ENCODE peak calls at places on chromosome 12, in six cellular contexts. One of them, this sample, is unnamed.

GRCh38 chr12:96425321-96425720 is 25.1 kb upstream of the CDK17 start:
- DNase-seq in HCT116: no peak
- DNase-seq in fibroblast of lung: peak; percentile 95
- DNase-seq in omental fat pad: no peak
- DNase-seq in GM12865: peak; percentile 61
- DNase-seq in activated CD8-positive, alpha-beta T cell treated with anti-CD3 and anti-CD28 coated beads for 36 hours: peak; percentile 70
- DNase-seq in this sample: no peak

GRCh38 chr12:54041097-54041690 is 8.3 kb downstream of the HOXC5 start:
- DNase-seq in omental fat pad: no peak
- DNase-seq in fibroblast of lung: no peak
- DNase-seq in activated CD8-positive, alpha-beta T cell treated with anti-CD3 and anti-CD28 coated beads for 36 hours: no peak
- DNase-seq in HCT116: no peak
- DNase-seq in GM12865: no peak
- DNase-seq in this sample: no peak

GRCh38 chr12:57099062-57099714 is 10.3 kb downstream of the NAB2 start:
- DNase-seq in GM12865: no peak
- DNase-seq in omental fat pad: no peak
- DNase-seq in HCT116: no peak
- DNase-seq in fibroblast of lung: no peak
- DNase-seq in activated CD8-positive, alpha-beta T cell treated with anti-CD3 and anti-CD28 coated beads for 36 hours: no peak
- DNase-seq in this sample: no peak

GRCh38 chr12:90829044-90829443 is 125.9 kb downstream of the CCER1 start:
- DNase-seq in omental fat pad: no peak
- DNase-seq in activated CD8-positive, alpha-beta T cell treated with anti-CD3 and anti-CD28 coated beads for 36 hours: no peak
- DNase-seq in GM12865: no peak
- DNase-seq in HCT116: no peak
- DNase-seq in fibroblast of lung: no peak
- DNase-seq in this sample: no peak

GRCh38 chr12:52050116-52050770 is 999 bp upstream of the NR4A1 start:
- DNase-seq in HCT116: no peak
- DNase-seq in fibroblast of lung: no peak
- DNase-seq in omental fat pad: no peak
- DNase-seq in GM12865: peak; percentile 30
- DNase-seq in activated CD8-positive, alpha-beta T cell treated with anti-CD3 and anti-CD28 coated beads for 36 hours: no peak
- DNase-seq in this sample: no peak

GRCh38 chr12:59055204-59055839 is 135.0 kb upstream of the LRIG3 start:
- DNase-seq in GM12865: peak; percentile 37
- DNase-seq in omental fat pad: no peak
- DNase-seq in HCT116: peak; percentile 78
- DNase-seq in fibroblast of lung: peak; percentile 79
- DNase-seq in activated CD8-positive, alpha-beta T cell treated with anti-CD3 and anti-CD28 coated beads for 36 hours: no peak
- DNase-seq in this sample: no peak

GRCh38 chr12:11801643-11802042 is 152.2 kb downstream of the ETV6 start:
- DNase-seq in HCT116: no peak
- DNase-seq in activated CD8-positive, alpha-beta T cell treated with anti-CD3 and anti-CD28 coated beads for 36 hours: no peak
- DNase-seq in GM12865: no peak
- DNase-seq in omental fat pad: no peak
- DNase-seq in fibroblast of lung: no peak
- DNase-seq in this sample: no peak

GRCh38 chr12:104533134-104533533 is 76.4 kb downstream of the CHST11 start:
- DNase-seq in omental fat pad: no peak
- DNase-seq in activated CD8-positive, alpha-beta T cell treated with anti-CD3 and anti-CD28 coated beads for 36 hours: no peak
- DNase-seq in HCT116: no peak
- DNase-seq in GM12865: no peak
- DNase-seq in fibroblast of lung: peak; percentile 56
- DNase-seq in this sample: no peak

GRCh38 chr12:131452444-131452860 is 258.4 kb upstream of the SFSWAP start:
- DNase-seq in fibroblast of lung: no peak
- DNase-seq in HCT116: no peak
- DNase-seq in omental fat pad: no peak
- DNase-seq in GM12865: peak; percentile 59
- DNase-seq in activated CD8-positive, alpha-beta T cell treated with anti-CD3 and anti-CD28 coated beads for 36 hours: peak; percentile 51
- DNase-seq in this sample: peak; percentile 62

GRCh38 chr12:14214495-14214894 is 151.0 kb upstream of the ATF7IP start:
- DNase-seq in HCT116: no peak
- DNase-seq in GM12865: no peak
- DNase-seq in omental fat pad: no peak
- DNase-seq in activated CD8-positive, alpha-beta T cell treated with anti-CD3 and anti-CD28 coated beads for 36 hours: no peak
- DNase-seq in fibroblast of lung: no peak
- DNase-seq in this sample: no peak

GRCh38 chr12:105723534-105723933 is 393.0 kb downstream of the C12orf75 start:
- DNase-seq in HCT116: no peak
- DNase-seq in activated CD8-positive, alpha-beta T cell treated with anti-CD3 and anti-CD28 coated beads for 36 hours: no peak
- DNase-seq in omental fat pad: no peak
- DNase-seq in GM12865: no peak
- DNase-seq in fibroblast of lung: no peak
- DNase-seq in this sample: no peak

GRCh38 chr12:85835810-85836715 is at the start of gene RASSF9:
- DNase-seq in activated CD8-positive, alpha-beta T cell treated with anti-CD3 and anti-CD28 coated beads for 36 hours: no peak
- DNase-seq in fibroblast of lung: peak; percentile 95
- DNase-seq in omental fat pad: no peak
- DNase-seq in HCT116: no peak
- DNase-seq in GM12865: peak; percentile 2
- DNase-seq in this sample: no peak

GRCh38 chr12:58529114-58529665 is 391.1 kb downstream of the LRIG3 start:
- DNase-seq in GM12865: no peak
- DNase-seq in activated CD8-positive, alpha-beta T cell treated with anti-CD3 and anti-CD28 coated beads for 36 hours: no peak
- DNase-seq in omental fat pad: no peak
- DNase-seq in fibroblast of lung: peak; percentile 87
- DNase-seq in HCT116: no peak
- DNase-seq in this sample: no peak

GRCh38 chr12:92244036-92244435 is 98.4 kb upstream of the BTG1 start:
- DNase-seq in activated CD8-positive, alpha-beta T cell treated with anti-CD3 and anti-CD28 coated beads for 36 hours: no peak
- DNase-seq in omental fat pad: no peak
- DNase-seq in fibroblast of lung: no peak
- DNase-seq in GM12865: no peak
- DNase-seq in HCT116: no peak
- DNase-seq in this sample: no peak

GRCh38 chr12:54371328-54372112 is 7.2 kb upstream of the GPR84 start:
- DNase-seq in HCT116: no peak
- DNase-seq in activated CD8-positive, alpha-beta T cell treated with anti-CD3 and anti-CD28 coated beads for 36 hours: no peak
- DNase-seq in omental fat pad: no peak
- DNase-seq in fibroblast of lung: no peak
- DNase-seq in GM12865: no peak
- DNase-seq in this sample: no peak

GRCh38 chr12:57157588-57158173 is 10.3 kb upstream of the LRP1-AS start:
- DNase-seq in omental fat pad: no peak
- DNase-seq in activated CD8-positive, alpha-beta T cell treated with anti-CD3 and anti-CD28 coated beads for 36 hours: peak; percentile 12
- DNase-seq in HCT116: no peak
- DNase-seq in GM12865: no peak
- DNase-seq in fibroblast of lung: no peak
- DNase-seq in this sample: no peak

GRCh38 chr12:46260913-46261476 is 7.8 kb downstream of the SLC38A1 start:
- DNase-seq in GM12865: no peak
- DNase-seq in fibroblast of lung: no peak
- DNase-seq in omental fat pad: no peak
- DNase-seq in activated CD8-positive, alpha-beta T cell treated with anti-CD3 and anti-CD28 coated beads for 36 hours: no peak
- DNase-seq in HCT116: no peak
- DNase-seq in this sample: no peak

GRCh38 chr12:92784795-92785562 is 82.2 kb downstream of the PLEKHG7 start:
- DNase-seq in omental fat pad: no peak
- DNase-seq in HCT116: peak; percentile 72
- DNase-seq in activated CD8-positive, alpha-beta T cell treated with anti-CD3 and anti-CD28 coated beads for 36 hours: peak; percentile 30
- DNase-seq in GM12865: peak; percentile 84
- DNase-seq in fibroblast of lung: peak; percentile 76
- DNase-seq in this sample: no peak

GRCh38 chr12:46390881-46391280 is 18.3 kb upstream of the SLC38A2 start:
- DNase-seq in activated CD8-positive, alpha-beta T cell treated with anti-CD3 and anti-CD28 coated beads for 36 hours: peak; percentile 44
- DNase-seq in fibroblast of lung: no peak
- DNase-seq in GM12865: peak; percentile 55
- DNase-seq in omental fat pad: no peak
- DNase-seq in HCT116: no peak
- DNase-seq in this sample: no peak

GRCh38 chr12:77239617-77240016 is 174.2 kb upstream of the E2F7 start:
- DNase-seq in HCT116: no peak
- DNase-seq in activated CD8-positive, alpha-beta T cell treated with anti-CD3 and anti-CD28 coated beads for 36 hours: no peak
- DNase-seq in fibroblast of lung: no peak
- DNase-seq in omental fat pad: no peak
- DNase-seq in GM12865: no peak
- DNase-seq in this sample: no peak

GRCh38 chr12:4881665-4882064 is 28.0 kb upstream of the KCNA1 start:
- DNase-seq in activated CD8-positive, alpha-beta T cell treated with anti-CD3 and anti-CD28 coated beads for 36 hours: no peak
- DNase-seq in GM12865: no peak
- DNase-seq in omental fat pad: no peak
- DNase-seq in HCT116: no peak
- DNase-seq in fibroblast of lung: no peak
- DNase-seq in this sample: no peak

GRCh38 chr12:98417303-98417702 is 98.1 kb upstream of the TMPO start:
- DNase-seq in fibroblast of lung: no peak
- DNase-seq in activated CD8-positive, alpha-beta T cell treated with anti-CD3 and anti-CD28 coated beads for 36 hours: no peak
- DNase-seq in HCT116: no peak
- DNase-seq in GM12865: no peak
- DNase-seq in omental fat pad: no peak
- DNase-seq in this sample: no peak

GRCh38 chr12:111099186-111099585 is 178.8 kb upstream of the MYL2 start:
- DNase-seq in fibroblast of lung: no peak
- DNase-seq in activated CD8-positive, alpha-beta T cell treated with anti-CD3 and anti-CD28 coated beads for 36 hours: no peak
- DNase-seq in HCT116: no peak
- DNase-seq in omental fat pad: no peak
- DNase-seq in GM12865: peak; percentile 13
- DNase-seq in this sample: no peak

GRCh38 chr12:27142102-27142721 is 59.8 kb upstream of the C12orf71 start:
- DNase-seq in activated CD8-positive, alpha-beta T cell treated with anti-CD3 and anti-CD28 coated beads for 36 hours: peak; percentile 56
- DNase-seq in HCT116: peak; percentile 60
- DNase-seq in omental fat pad: no peak
- DNase-seq in fibroblast of lung: peak; percentile 70
- DNase-seq in GM12865: peak; percentile 79
- DNase-seq in this sample: peak; percentile 86

GRCh38 chr12:18130855-18131254 is 40.9 kb upstream of the RERGL start:
- DNase-seq in omental fat pad: no peak
- DNase-seq in activated CD8-positive, alpha-beta T cell treated with anti-CD3 and anti-CD28 coated beads for 36 hours: no peak
- DNase-seq in HCT116: no peak
- DNase-seq in GM12865: peak; percentile 52
- DNase-seq in fibroblast of lung: no peak
- DNase-seq in this sample: no peak

GRCh38 chr12:21972055-21972454 is 30.8 kb upstream of the ABCC9 start:
- DNase-seq in omental fat pad: no peak
- DNase-seq in GM12865: no peak
- DNase-seq in HCT116: no peak
- DNase-seq in activated CD8-positive, alpha-beta T cell treated with anti-CD3 and anti-CD28 coated beads for 36 hours: no peak
- DNase-seq in fibroblast of lung: no peak
- DNase-seq in this sample: no peak

DNA sequence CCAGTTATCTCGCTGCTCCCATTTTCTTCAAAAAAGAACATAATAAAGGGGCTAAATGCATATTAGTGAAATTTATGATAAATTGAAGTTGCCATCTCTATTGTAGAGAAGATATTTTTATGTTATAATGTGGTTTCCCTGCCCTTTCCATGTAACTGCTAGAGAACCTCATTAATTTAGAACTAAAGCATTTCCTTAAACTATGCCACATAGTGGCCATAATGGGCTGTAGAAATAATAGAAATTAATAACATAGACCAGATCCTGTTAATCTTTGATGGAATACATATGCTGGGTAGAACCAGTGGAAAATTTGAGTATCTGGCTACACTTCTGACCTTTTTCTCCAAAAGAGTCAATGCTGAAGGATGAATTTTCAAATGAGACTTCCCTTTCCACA is 376.7 kb downstream of the PDZRN4 start:
- DNase-seq in omental fat pad: no peak
- DNase-seq in GM12865: no peak
- DNase-seq in HCT116: no peak
- DNase-seq in activated CD8-positive, alpha-beta T cell treated with anti-CD3 and anti-CD28 coated beads for 36 hours: no peak
- DNase-seq in fibroblast of lung: no peak
- DNase-seq in this sample: no peak
- TF ChIP-seq CTCF in omental fat pad: no peak
- TF ChIP-seq CTCF in GM12865: no peak
- TF ChIP-seq CTCF in HCT116: peak; percentile 13
- TF ChIP-seq CTCF in activated CD8-positive, alpha-beta T cell treated with anti-CD3 and anti-CD28 coated beads for 36 hours: no peak
- TF ChIP-seq CTCF in fibroblast of lung: no peak
- TF ChIP-seq CTCF in this sample: peak; percentile 18

GRCh38 chr12:108477055-108477880 is 37.8 kb upstream of the FICD start:
- DNase-seq in GM12865: no peak
- DNase-seq in omental fat pad: no peak
- DNase-seq in activated CD8-positive, alpha-beta T cell treated with anti-CD3 and anti-CD28 coated beads for 36 hours: no peak
- DNase-seq in fibroblast of lung: no peak
- DNase-seq in HCT116: no peak
- DNase-seq in this sample: no peak
- TF ChIP-seq CTCF in GM12865: no peak
- TF ChIP-seq CTCF in omental fat pad: no peak
- TF ChIP-seq CTCF in activated CD8-positive, alpha-beta T cell treated with anti-CD3 and anti-CD28 coated beads for 36 hours: no peak
- TF ChIP-seq CTCF in fibroblast of lung: no peak
- TF ChIP-seq CTCF in HCT116: no peak
- TF ChIP-seq CTCF in this sample: no peak

GRCh38 chr12:20493924-20494323 is 125.6 kb downstream of the PDE3A start:
- DNase-seq in fibroblast of lung: peak; percentile 50
- DNase-seq in GM12865: no peak
- DNase-seq in omental fat pad: no peak
- DNase-seq in activated CD8-positive, alpha-beta T cell treated with anti-CD3 and anti-CD28 coated beads for 36 hours: no peak
- DNase-seq in HCT116: no peak
- DNase-seq in this sample: no peak

GRCh38 chr12:20490213-20490612 is 121.9 kb downstream of the PDE3A start:
- DNase-seq in omental fat pad: no peak
- DNase-seq in HCT116: no peak
- DNase-seq in GM12865: no peak
- DNase-seq in fibroblast of lung: peak; percentile 39
- DNase-seq in activated CD8-positive, alpha-beta T cell treated with anti-CD3 and anti-CD28 coated beads for 36 hours: no peak
- DNase-seq in this sample: no peak

GRCh38 chr12:20489645-20490044 is 121.3 kb downstream of the PDE3A start:
- DNase-seq in omental fat pad: no peak
- DNase-seq in fibroblast of lung: peak; percentile 35
- DNase-seq in GM12865: no peak
- DNase-seq in HCT116: no peak
- DNase-seq in activated CD8-positive, alpha-beta T cell treated with anti-CD3 and anti-CD28 coated beads for 36 hours: no peak
- DNase-seq in this sample: no peak

GRCh38 chr12:20492251-20492728 is 124.0 kb downstream of the PDE3A start:
- DNase-seq in omental fat pad: no peak
- DNase-seq in HCT116: peak; percentile 67
- DNase-seq in GM12865: peak; percentile 56
- DNase-seq in fibroblast of lung: peak; percentile 69
- DNase-seq in activated CD8-positive, alpha-beta T cell treated with anti-CD3 and anti-CD28 coated beads for 36 hours: peak; percentile 59
- DNase-seq in this sample: no peak

GRCh38 chr12:20491290-20491689 is 123.0 kb downstream of the PDE3A start:
- DNase-seq in fibroblast of lung: no peak
- DNase-seq in GM12865: no peak
- DNase-seq in HCT116: no peak
- DNase-seq in activated CD8-positive, alpha-beta T cell treated with anti-CD3 and anti-CD28 coated beads for 36 hours: no peak
- DNase-seq in omental fat pad: no peak
- DNase-seq in this sample: no peak
- TF ChIP-seq CTCF in fibroblast of lung: no peak
- TF ChIP-seq CTCF in GM12865: no peak
- TF ChIP-seq CTCF in HCT116: no peak
- TF ChIP-seq CTCF in activated CD8-positive, alpha-beta T cell treated with anti-CD3 and anti-CD28 coated beads for 36 hours: no peak
- TF ChIP-seq CTCF in omental fat pad: no peak
- TF ChIP-seq CTCF in this sample: no peak

GRCh38 chr12:31248815-31249214 is 77.1 kb downstream of the SINHCAF start:
- DNase-seq in activated CD8-positive, alpha-beta T cell treated with anti-CD3 and anti-CD28 coated beads for 36 hours: no peak
- DNase-seq in GM12865: no peak
- DNase-seq in omental fat pad: no peak
- DNase-seq in fibroblast of lung: no peak
- DNase-seq in HCT116: no peak
- DNase-seq in this sample: no peak

GRCh38 chr12:31246470-31246850 is 79.5 kb downstream of the SINHCAF start:
- DNase-seq in HCT116: no peak
- DNase-seq in GM12865: no peak
- DNase-seq in activated CD8-positive, alpha-beta T cell treated with anti-CD3 and anti-CD28 coated beads for 36 hours: no peak
- DNase-seq in fibroblast of lung: peak; percentile 64
- DNase-seq in omental fat pad: no peak
- DNase-seq in this sample: no peak

GRCh38 chr12:31250179-31250578 is 75.8 kb downstream of the SINHCAF start:
- DNase-seq in omental fat pad: no peak
- DNase-seq in GM12865: no peak
- DNase-seq in activated CD8-positive, alpha-beta T cell treated with anti-CD3 and anti-CD28 coated beads for 36 hours: no peak
- DNase-seq in HCT116: no peak
- DNase-seq in fibroblast of lung: no peak
- DNase-seq in this sample: no peak

GRCh38 chr12:31245822-31246469 is 80.0 kb downstream of the SINHCAF start:
- DNase-seq in fibroblast of lung: no peak
- DNase-seq in HCT116: no peak
- DNase-seq in GM12865: no peak
- DNase-seq in omental fat pad: no peak
- DNase-seq in activated CD8-positive, alpha-beta T cell treated with anti-CD3 and anti-CD28 coated beads for 36 hours: no peak
- DNase-seq in this sample: no peak
- TF ChIP-seq CTCF in fibroblast of lung: no peak
- TF ChIP-seq CTCF in HCT116: no peak
- TF ChIP-seq CTCF in GM12865: no peak
- TF ChIP-seq CTCF in omental fat pad: no peak
- TF ChIP-seq CTCF in activated CD8-positive, alpha-beta T cell treated with anti-CD3 and anti-CD28 coated beads for 36 hours: no peak
- TF ChIP-seq CTCF in this sample: no peak

This sample was measured in osteocyte.